ENCODE peak calls at places on chromosomes 1 and 21, in six cellular contexts. W, Y, X, T, Z and U are unnamed samples.

GRCh38 chr1:115454835-115455511 is 116.9 kb upstream of the NGF start:
- DNase-seq in W (no peak), Y (no peak), X (no peak), T (peak; percentile 41), Z (no peak), U (peak; percentile 46)

GRCh38 chr1:47225430-47226100 is 6.5 kb downstream of the TAL1 start:
- DNase-seq in W (no peak), Y (no peak), X (no peak), T (no peak), Z (no peak), U (no peak)

GRCh38 chr1:116226017-116226416 is 114.8 kb downstream of the MAB21L3 start:
- DNase-seq in W (no peak), Y (no peak), X (no peak), T (no peak), Z (no peak), U (no peak)

GRCh38 chr1:62530516-62531154 is 66.7 kb upstream of the ANGPTL3 start:
- DNase-seq in W (peak; percentile 24), Y (peak; percentile 31), X (peak; percentile 32), T (peak; percentile 9), Z (no peak), U (peak; percentile 45)

GRCh38 chr1:111990026-111990877 is 784 bp upstream of the KCND3 start:
- DNase-seq in W (peak; percentile 34), Y (no peak), X (peak; percentile 7), T (no peak), Z (no peak), U (no peak)

GRCh38 chr1:201686709-201687455 is 142.1 kb upstream of the IPO9 start:
- DNase-seq in W (no peak), Y (no peak), X (peak; percentile 15), T (no peak), Z (no peak), U (no peak)

GRCh38 chr1:21385022-21385421 is 54.9 kb upstream of the NBPF3 start:
- DNase-seq in W (no peak), Y (no peak), X (no peak), T (no peak), Z (no peak), U (no peak)

GRCh38 chr1:15870421-15870820 is 22.9 kb downstream of the SPEN start:
- DNase-seq in W (no peak), Y (peak; percentile 36), X (peak; percentile 45), T (peak; percentile 50), Z (no peak), U (no peak)

GRCh38 chr1:203650012-203650836 is 23.6 kb downstream of the ATP2B4 start:
- DNase-seq in W (peak; percentile 51), Y (peak; percentile 56), X (no peak), T (peak; percentile 45), Z (no peak), U (peak; percentile 71)

GRCh38 chr1:7810395-7810794 is 26.3 kb downstream of the PER3 start:
- DNase-seq in W (no peak), Y (peak; percentile 76), X (peak; percentile 91), T (peak; percentile 97), Z (no peak), U (peak; percentile 90)

GRCh38 chr1:110426854-110427253 is 19.4 kb upstream of the LAMTOR5 start:
- DNase-seq in W (no peak), Y (no peak), X (no peak), T (no peak), Z (no peak), U (no peak)

GRCh38 chr1:221897312-221897711 is 155.4 kb upstream of the DUSP10 start:
- DNase-seq in W (no peak), Y (peak; percentile 77), X (no peak), T (peak; percentile 70), Z (peak; percentile 60), U (no peak)

GRCh38 chr21:43910460-43910859 is 45.4 kb downstream of the AGPAT3 start:
- DNase-seq in W (no peak), Y (no peak), X (no peak), T (no peak), Z (no peak), U (no peak)

GRCh38 chr1:154881820-154882535 is 11.9 kb upstream of the KCNN3 start:
- DNase-seq in W (no peak), Y (no peak), X (no peak), T (no peak), Z (no peak), U (no peak)

GRCh38 chr1:24107462-24108225 is 4.3 kb downstream of the MYOM3 start:
- DNase-seq in W (no peak), Y (peak; percentile 36), X (peak; percentile 74), T (peak; percentile 80), Z (no peak), U (peak; percentile 83)

GRCh38 chr1:5755552-5756125 is 236.6 kb downstream of the NPHP4 start:
- DNase-seq in W (no peak), Y (no peak), X (no peak), T (no peak), Z (no peak), U (no peak)

GRCh38 chr1:158329807-158330206 is 1.5 kb downstream of the CD1B start:
- DNase-seq in W (no peak), Y (no peak), X (no peak), T (no peak), Z (no peak), U (no peak)

GRCh38 chr1:28273216-28273860 is 14.0 kb downstream of the SESN2 start:
- DNase-seq in W (no peak), Y (no peak), X (no peak), T (no peak), Z (no peak), U (no peak)

GRCh38 chr1:57131701-57132394 is 166.0 kb upstream of the C8B start:
- DNase-seq in W (no peak), Y (peak; percentile 79), X (no peak), T (peak; percentile 48), Z (no peak), U (peak; percentile 50)

GRCh38 chr1:178393370-178393769 is 103.4 kb downstream of the CLEC20A start:
- DNase-seq in W (no peak), Y (no peak), X (no peak), T (no peak), Z (no peak), U (no peak)

GRCh38 chr1:58773406-58773840 is 10.4 kb downstream of the JUN start:
- DNase-seq in W (peak; percentile 81), Y (peak; percentile 88), X (peak; percentile 95), T (peak; percentile 82), Z (no peak), U (peak; percentile 92)

GRCh38 chr1:211708006-211708405 is 32.6 kb upstream of the NEK2 start:
- DNase-seq in W (no peak), Y (peak; percentile 28), X (no peak), T (no peak), Z (no peak), U (no peak)

GRCh38 chr1:38334930-38335592 is 288.5 kb upstream of the POU3F1 start:
- DNase-seq in W (no peak), Y (no peak), X (no peak), T (no peak), Z (no peak), U (no peak)

GRCh38 chr21:39014751-39015150 is 168.5 kb downstream of the PSMG1 start:
- DNase-seq in W (no peak), Y (peak; percentile 97), X (peak; percentile 99), T (peak; percentile 97), Z (peak; percentile 91), U (peak; percentile 97)

GRCh38 chr1:103457856-103458255 is 67.6 kb upstream of the RNPC3 start:
- DNase-seq in W (no peak), Y (peak; percentile 1), X (no peak), T (no peak), Z (no peak), U (no peak)

GRCh38 chr1:119367332-119368124 is 1.1 kb upstream of the HAO2 start:
- DNase-seq in W (no peak), Y (peak; percentile 70), X (peak; percentile 66), T (peak; percentile 63), Z (peak; percentile 2), U (peak; percentile 46)

GRCh38 chr1:180981596-180982387 is 40.9 kb downstream of the STX6 start:
- DNase-seq in W (no peak), Y (no peak), X (no peak), T (no peak), Z (no peak), U (peak; percentile 78)

GRCh38 chr1:94514095-94514727 is 27.3 kb downstream of the F3 start:
- DNase-seq in W (no peak), Y (peak; percentile 39), X (peak; percentile 54), T (no peak), Z (no peak), U (no peak)

GRCh38 chr1:24754229-24754628 is 9.0 kb downstream of the CLIC4 start:
- DNase-seq in W (no peak), Y (peak; percentile 33), X (peak; percentile 84), T (peak; percentile 63), Z (no peak), U (no peak)

GRCh38 chr1:25922633-25923567 is 16.7 kb upstream of the STMN1 start:
- DNase-seq in W (peak; percentile 21), Y (no peak), X (no peak), T (no peak), Z (no peak), U (peak; percentile 24)
- H3K4me3 ChIP-seq in W (peak overlapping the region; percentile 50), Y (peak overlapping the region; percentile 62), X (peak overlapping the region; percentile 45), T (peak overlapping the region; percentile 52), Z (peak overlapping the region; percentile 54), U (peak overlapping the region; percentile 40)

DNA sequence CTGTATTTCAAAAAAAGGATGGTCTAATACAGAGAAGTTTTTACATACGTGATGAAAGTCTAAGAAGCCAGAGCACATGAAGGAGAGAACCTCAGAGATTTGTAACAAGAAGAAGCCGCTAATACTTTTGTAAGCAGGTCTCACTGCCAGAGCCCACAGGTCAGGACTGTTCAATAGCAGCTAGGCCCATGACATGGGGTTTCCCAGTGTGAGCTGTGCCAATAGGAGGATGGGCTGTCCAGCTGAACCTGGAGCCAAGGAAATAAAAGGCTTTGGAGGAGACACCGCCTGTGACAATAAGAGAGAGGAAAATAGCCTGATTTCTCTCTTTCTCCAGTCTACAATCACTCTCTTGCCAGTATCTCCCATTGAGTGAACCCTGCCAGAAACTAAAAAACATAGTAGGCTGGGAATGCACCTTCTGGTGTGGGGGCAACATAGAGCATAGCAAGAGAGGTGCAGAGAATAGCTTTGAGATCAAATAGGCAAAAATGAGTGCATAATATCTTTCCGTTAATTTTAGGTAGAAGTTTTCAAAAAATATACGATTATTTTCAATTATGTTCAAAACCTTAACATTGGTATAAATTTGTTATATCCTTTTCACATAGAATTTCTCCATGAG is 360.3 kb downstream of the NEGR1 start:
- DNase-seq in W (no peak), Y (no peak), X (no peak), T (no peak), Z (no peak), U (no peak)
- TF ChIP-seq CTCF in W (no peak), Y (no peak), X (no peak), T (no peak), Z (no peak), U (peak; percentile 12)

DNA sequence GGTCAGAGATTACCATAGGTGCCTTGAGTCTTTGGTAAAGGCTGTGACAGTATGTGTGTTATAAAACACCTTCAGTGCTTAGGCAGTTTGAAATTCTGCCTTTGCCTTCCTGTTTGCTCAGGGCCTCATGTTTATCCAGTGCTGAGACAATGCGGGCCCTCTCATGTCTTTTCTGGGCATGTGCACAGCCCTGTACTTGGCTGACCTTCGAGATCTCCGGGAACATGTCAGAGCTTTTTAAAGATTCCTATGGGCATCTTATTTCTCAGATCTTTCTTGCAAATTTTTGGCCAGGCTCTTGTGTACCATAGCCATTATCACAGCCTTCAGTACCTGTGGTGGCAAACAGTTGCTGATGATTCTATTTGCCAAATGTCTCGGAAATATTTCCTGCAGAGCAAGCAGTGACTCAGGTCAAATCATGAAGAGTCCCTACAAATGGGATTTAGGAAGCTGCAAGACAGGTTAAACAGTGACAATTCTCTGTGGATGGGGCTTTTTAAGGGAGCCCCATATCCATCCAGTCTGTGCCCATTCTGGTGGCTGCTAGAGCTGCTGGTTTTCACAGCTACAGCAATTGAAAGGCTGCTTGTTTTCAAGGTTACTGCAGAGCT is 42.1 kb downstream of the HOOK1 start:
- DNase-seq in W (no peak), Y (no peak), X (no peak), T (no peak), Z (no peak), U (no peak)
- H3K4me3 ChIP-seq in W (no peak overlapping the region), Y (no peak overlapping the region), X (no peak overlapping the region), T (no peak overlapping the region), Z (no peak overlapping the region), U (no peak overlapping the region)

GRCh38 chr1:31764307-31765040 is at the start of gene ADGRB2:
- DNase-seq in W (no peak), Y (no peak), X (no peak), T (no peak), Z (no peak), U (no peak)
- TF ChIP-seq CTCF in W (no peak), Y (peak; percentile 6), X (no peak), T (no peak), Z (no peak), U (peak; percentile 7)